ENCODE peak calls at places on chromosome 11, in eight cellular contexts. F, R, K, I, U, D, A and Y are unnamed samples.

GRCh38 chr11:119388103-119388502 is 6.6 kb upstream of the USP2 start:
- ATAC-seq in D (no peak), I (no peak), U (no peak), R (no peak), A (no peak), F (no peak), K (no peak), Y (no peak)

GRCh38 chr11:123253909-123254308 is 58.9 kb upstream of the CLMP start:
- ATAC-seq in A (no peak), U (no peak), K (no peak), I (no peak), D (no peak), F (no peak), R (no peak), Y (no peak)

GRCh38 chr11:124536520-124536919 is 6.9 kb downstream of the OR8B12 start:
- ATAC-seq in A (peak), D (peak), F (peak), R (peak), I (peak), U (peak), K (peak), Y (peak)

GRCh38 chr11:72441647-72442267 is 7.4 kb upstream of the CLPB start:
- ATAC-seq in F (no peak), U (peak), I (no peak), D (no peak), R (peak), K (no peak), A (no peak), Y (no peak)

GRCh38 chr11:126165366-126166156 is 45.9 kb downstream of the RPUSD4 start:
- ATAC-seq in U (no peak), F (no peak), A (no peak), I (peak), D (peak), K (no peak), R (no peak), Y (no peak)

GRCh38 chr11:86463120-86463519 is 88.4 kb downstream of the CCDC81 start:
- ATAC-seq in U (no peak), R (no peak), I (no peak), K (no peak), F (no peak), D (no peak), A (no peak), Y (no peak)

GRCh38 chr11:43576834-43577521 is 103.6 kb upstream of the HSD17B12 start:
- ATAC-seq in R (peak), K (peak), U (peak), I (peak), A (no peak), D (peak), F (no peak), Y (no peak)

GRCh38 chr11:34250732-34251639 is 106.8 kb downstream of the ABTB2 start:
- ATAC-seq in D (no peak), U (peak), A (peak), K (peak), I (peak), F (peak), R (peak), Y (peak)

GRCh38 chr11:8694137-8694536 is 11.5 kb downstream of the RPL27A start:
- ATAC-seq in R (no peak), I (no peak), U (no peak), K (no peak), A (peak), D (peak), F (no peak), Y (no peak)

GRCh38 chr11:8715501-8715900 is 32.9 kb downstream of the RPL27A start:
- ATAC-seq in F (no peak), A (no peak), I (no peak), K (no peak), R (no peak), U (no peak), D (no peak), Y (no peak)

GRCh38 chr11:70497536-70498075 is 99.3 kb downstream of the CTTN start:
- ATAC-seq in A (no peak), R (no peak), F (no peak), U (no peak), D (no peak), K (no peak), I (no peak), Y (no peak)

GRCh38 chr11:111963786-111964385 is 26.7 kb downstream of the DIXDC1 start:
- ATAC-seq in U (peak), K (no peak), I (no peak), A (no peak), F (no peak), D (no peak), R (no peak), Y (no peak)

GRCh38 chr11:43962383-43962969 is 20.0 kb downstream of the C11orf96 start:
- ATAC-seq in R (no peak), D (no peak), U (peak), K (no peak), A (no peak), F (no peak), I (no peak), Y (no peak)

GRCh38 chr11:108561535-108561991 is 32.0 kb downstream of the EXPH5 start:
- ATAC-seq in A (no peak), K (no peak), F (peak), I (no peak), R (no peak), D (no peak), U (no peak), Y (no peak)

GRCh38 chr11:120991830-120992686 is 31.8 kb upstream of the TBCEL start:
- ATAC-seq in D (no peak), F (no peak), A (no peak), U (no peak), R (peak), K (no peak), I (no peak), Y (no peak)

GRCh38 chr11:133230446-133230845 is 301.9 kb downstream of the OPCML start:
- ATAC-seq in K (no peak), R (no peak), U (no peak), I (no peak), A (no peak), D (no peak), F (no peak), Y (no peak)

GRCh38 chr11:123653405-123653996 is 923 bp downstream of the SCN3B start:
- ATAC-seq in F (no peak), K (peak), R (no peak), D (peak), I (no peak), A (peak), U (peak), Y (no peak)

GRCh38 chr11:109996060-109996459 is 97.1 kb upstream of the ZC3H12C start:
- ATAC-seq in I (no peak), D (no peak), U (no peak), A (no peak), F (no peak), K (no peak), R (no peak), Y (no peak)

GRCh38 chr11:36455658-36456111 is 54.4 kb downstream of the TRAF6 start:
- ATAC-seq in A (peak), K (peak), U (peak), D (peak), I (peak), R (peak), F (peak), Y (peak)

GRCh38 chr11:117789241-117789640 is 7.8 kb downstream of the DSCAML1 start:
- ATAC-seq in I (no peak), U (no peak), A (no peak), R (no peak), K (no peak), D (no peak), F (no peak), Y (no peak)

GRCh38 chr11:40381481-40381880 is 1078.0 kb downstream of the LRRC4C start:
- ATAC-seq in D (no peak), A (no peak), I (no peak), F (no peak), K (no peak), U (no peak), R (no peak), Y (no peak)

GRCh38 chr11:83437939-83438338 is 151.8 kb upstream of the CCDC90B start:
- ATAC-seq in R (no peak), K (no peak), U (no peak), A (no peak), D (no peak), F (no peak), I (peak), Y (no peak)

GRCh38 chr11:93729129-93729616 is 12.1 kb downstream of the TAF1D start:
- ATAC-seq in D (peak), K (peak), U (peak), F (no peak), A (peak), I (no peak), R (peak), Y (no peak)

GRCh38 chr11:93662177-93662575 is 694 bp downstream of the CEP295 start:
- ATAC-seq in D (no peak), I (no peak), F (no peak), R (no peak), K (no peak), U (peak), A (no peak), Y (no peak)

GRCh38 chr11:10770626-10771254 is 19.7 kb downstream of the CTR9 start:
- ATAC-seq in A (peak), I (peak), U (peak), R (peak), F (peak), D (peak), K (peak), Y (no peak)

GRCh38 chr11:76225122-76225584 is 18.9 kb upstream of the WNT11 start:
- ATAC-seq in F (peak), R (peak), I (peak), A (no peak), U (peak), D (peak), K (no peak), Y (peak)

GRCh38 chr11:34447044-34447443 is 8.3 kb downstream of the CAT start:
- ATAC-seq in F (no peak), A (no peak), R (no peak), U (no peak), I (no peak), K (no peak), D (no peak), Y (no peak)

GRCh38 chr11:44235765-44236201 is 74.2 kb downstream of the ALX4 start:
- ATAC-seq in R (peak), D (no peak), K (no peak), I (no peak), A (no peak), F (no peak), U (no peak), Y (peak)

GRCh38 chr11:95371147-95371546 is 140.1 kb upstream of the SESN3 start:
- ATAC-seq in K (no peak), D (no peak), U (no peak), R (no peak), I (peak), A (no peak), F (no peak), Y (no peak)

GRCh38 chr11:4769838-4770237 is at the start of gene OR51F1:
- ATAC-seq in I (no peak), F (no peak), U (no peak), A (no peak), D (no peak), K (no peak), R (no peak), Y (no peak)

GRCh38 chr11:26149585-26149984 is 182.3 kb upstream of the ANO3 start:
- ATAC-seq in R (no peak), D (no peak), K (no peak), A (no peak), I (no peak), U (no peak), F (no peak), Y (no peak)

GRCh38 chr11:100619484-100619883 is 67.6 kb upstream of the ARHGAP42 start:
- ATAC-seq in A (no peak), I (no peak), U (no peak), D (no peak), K (no peak), R (no peak), F (no peak), Y (no peak)

GRCh38 chr11:14942735-14943134 is 29.4 kb downstream of the CALCA start:
- ATAC-seq in D (no peak), F (no peak), R (no peak), I (no peak), A (no peak), U (no peak), K (no peak), Y (no peak)
- TF ChIP-seq POLR2A in D (no peak), F (no peak), R (no peak), I (no peak), A (no peak), U (no peak), K (no peak), Y (no peak)

GRCh38 chr11:62602141-62603071 is 741 bp upstream of the MTA2 start:
- ATAC-seq in R (peak), A (peak), F (peak), U (peak), I (peak), K (peak), D (peak), Y (peak)
- TF ChIP-seq POLR2A in R (peak), A (no peak), F (no peak), U (peak), I (peak), K (peak), D (no peak), Y (no peak)

DNA sequence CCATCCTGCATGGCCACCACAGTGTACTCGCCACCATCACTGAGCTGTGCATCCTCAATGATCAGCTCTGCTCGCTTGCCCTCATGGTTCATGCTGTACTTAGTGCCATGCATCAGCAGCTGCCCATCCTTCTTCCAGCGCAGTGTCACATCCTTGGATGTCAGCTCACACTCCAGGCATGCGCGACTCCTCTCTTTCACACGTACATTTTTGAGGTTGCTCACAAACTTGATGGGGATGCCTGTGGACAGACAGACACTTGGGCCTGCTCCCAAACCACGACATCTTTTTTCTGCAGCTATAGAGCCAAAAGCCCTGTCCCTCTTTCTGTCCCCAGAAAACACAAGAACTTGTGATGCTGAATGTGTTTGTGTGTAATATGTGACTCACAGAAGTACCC is 10.5 kb downstream of the IGSF22 start:
- ATAC-seq in U (no peak), D (no peak), A (no peak), F (no peak), I (no peak), R (no peak), K (no peak), Y (no peak)
- TF ChIP-seq POLR2A in U (no peak), D (no peak), A (no peak), F (no peak), I (no peak), R (no peak), K (no peak), Y (no peak)

GRCh38 chr11:61581030-61581928 is at the start of gene SYT7:
- ATAC-seq in I (peak), F (peak), U (peak), D (peak), K (peak), A (peak), R (peak), Y (peak)
- TF ChIP-seq POLR2A in I (no peak), F (no peak), U (no peak), D (no peak), K (no peak), A (peak), R (peak), Y (no peak)